ENCODE peak calls at places on chromosomes 11 and 22, in five cellular contexts. E, K, R, Q and U are unnamed samples. For H3K4me1, the result is how much of the 10 kb centered on the place peaks cover.

GRCh38 chr11:96707273-96707672 is 317.5 kb downstream of the JRKL start:
- DNase-seq in E (no peak), K (no peak), R (no peak), Q (no peak), U (no peak)

GRCh38 chr11:22461626-22462025 is 123.4 kb downstream of the SLC17A6 start:
- DNase-seq in E (no peak), K (no peak), R (no peak), Q (no peak), U (no peak)

GRCh38 chr22:44172370-44173108 is 8.2 kb upstream of the PARVG start:
- DNase-seq in E (peak), K (peak), R (peak), Q (no peak), U (peak)

GRCh38 chr22:25210831-25211230 is 8.6 kb upstream of the CRYBB2 start:
- DNase-seq in E (no peak), K (no peak), R (no peak), Q (no peak), U (no peak)

GRCh38 chr11:57205046-57205671 is 23.4 kb downstream of the LRRC55 start:
- DNase-seq in E (no peak), K (no peak), R (no peak), Q (no peak), U (no peak)

GRCh38 chr11:3051435-3052108 is 5.7 kb downstream of the CARS1 start:
- DNase-seq in E (no peak), K (peak), R (peak), Q (no peak), U (no peak)

GRCh38 chr11:34252015-34252414 is 105.8 kb downstream of the ABTB2 start:
- DNase-seq in E (no peak), K (no peak), R (no peak), Q (no peak), U (no peak)

GRCh38 chr22:26318975-26319374 is 110.1 kb upstream of the ASPHD2 start:
- DNase-seq in E (no peak), K (no peak), R (no peak), Q (no peak), U (no peak)

GRCh38 chr11:3058753-3059664 is 1.8 kb upstream of the CARS1 start:
- DNase-seq in E (no peak), K (no peak), R (peak), Q (no peak), U (no peak)

GRCh38 chr22:48872271-48873260 is 955.1 kb downstream of the BRD1 start:
- DNase-seq in E (no peak), K (peak), R (peak), Q (no peak), U (peak)

GRCh38 chr11:61075891-61076290 is 26.4 kb upstream of the CD5 start:
- DNase-seq in E (no peak), K (no peak), R (no peak), Q (no peak), U (no peak)

GRCh38 chr22:37249946-37250345 is 5.9 kb upstream of the RAC2 start:
- DNase-seq in E (no peak), K (peak), R (no peak), Q (no peak), U (peak)

GRCh38 chr11:31059529-31059928 is 310.0 kb downstream of the DCDC1 start:
- DNase-seq in E (no peak), K (no peak), R (no peak), Q (no peak), U (no peak)

GRCh38 chr11:18775492-18776292 is 15.9 kb downstream of the PTPN5 start:
- DNase-seq in E (peak), K (no peak), R (peak), Q (no peak), U (peak)

GRCh38 chr22:44894782-44895181 is 115.0 kb downstream of the PHF21B start:
- DNase-seq in E (no peak), K (peak), R (peak), Q (no peak), U (no peak)

GRCh38 chr11:81026008-81026407 is 1585.2 kb upstream of the TENM4 start:
- DNase-seq in E (no peak), K (no peak), R (no peak), Q (no peak), U (no peak)

GRCh38 chr11:113382121-113382520 is 5.5 kb upstream of the ANKK1 start:
- DNase-seq in E (no peak), K (no peak), R (no peak), Q (no peak), U (no peak)

GRCh38 chr22:25898707-25899365 is 156.8 kb downstream of the MYO18B start:
- DNase-seq in E (no peak), K (no peak), R (no peak), Q (no peak), U (no peak)

GRCh38 chr11:14059491-14059890 is 97.0 kb downstream of the SPON1 start:
- DNase-seq in E (no peak), K (no peak), R (no peak), Q (no peak), U (no peak)

GRCh38 chr11:108958446-108959123 is 293.7 kb downstream of the DDX10 start:
- DNase-seq in E (no peak), K (no peak), R (no peak), Q (no peak), U (no peak)

GRCh38 chr22:43385770-43386641 is 25.8 kb upstream of the MPPED1 start:
- DNase-seq in E (peak), K (peak), R (peak), Q (no peak), U (peak)

GRCh38 chr22:29773233-29773632 is 6.1 kb downstream of the UQCR10 start:
- DNase-seq in E (peak), K (no peak), R (no peak), Q (no peak), U (no peak)

GRCh38 chr22:46352276-46352675 is 16.8 kb downstream of the TRMU start:
- DNase-seq in E (no peak), K (no peak), R (peak), Q (no peak), U (no peak)

GRCh38 chr11:22828373-22828772 is 1.2 kb downstream of the SVIP start:
- DNase-seq in E (no peak), K (no peak), R (no peak), Q (no peak), U (no peak)

GRCh38 chr11:40104941-40105550 is 1354.4 kb downstream of the LRRC4C start:
- DNase-seq in E (no peak), K (no peak), R (no peak), Q (no peak), U (no peak)

GRCh38 chr11:122234257-122234656 is 118.2 kb upstream of the BLID start:
- DNase-seq in E (no peak), K (no peak), R (no peak), Q (no peak), U (no peak)

GRCh38 chr11:22130462-22131053 is 62.3 kb upstream of the ANO5 start:
- DNase-seq in E (no peak), K (no peak), R (no peak), Q (no peak), U (no peak)

GRCh38 chr22:26722159-26722558 is 64.8 kb downstream of the MIAT start:
- DNase-seq in E (no peak), K (no peak), R (no peak), Q (no peak), U (no peak)

GRCh38 chr11:61349916-61350315 is 11.8 kb downstream of the CYB561A3 start:
- DNase-seq in E (no peak), K (peak), R (no peak), Q (no peak), U (no peak)

GRCh38 chr11:11574373-11574772 is 47.4 kb downstream of the GALNT18 start:
- DNase-seq in E (no peak), K (no peak), R (no peak), Q (no peak), U (no peak)

GRCh38 chr11:134466035-134466908 is 54.2 kb upstream of the B3GAT1 start:
- DNase-seq in E (no peak), K (no peak), R (no peak), Q (no peak), U (no peak)

GRCh38 chr11:59556883-59557205 is 45.5 kb downstream of the OR4D9 start:
- DNase-seq in E (no peak), K (no peak), R (no peak), Q (no peak), U (no peak)

GRCh38 chr22:37552560-37553163 is 7.6 kb upstream of the CDC42EP1 start:
- DNase-seq in E (no peak), K (no peak), R (peak), Q (no peak), U (no peak)

GRCh38 chr11:62508336-62509058 is 38.1 kb downstream of the AHNAK start:
- DNase-seq in E (peak), K (peak), R (peak), Q (no peak), U (peak)

GRCh38 chr22:44403930-44404329 is 91.2 kb upstream of the SHISAL1 start:
- DNase-seq in E (no peak), K (peak), R (peak), Q (no peak), U (peak)

GRCh38 chr11:27087425-27087824 is 46.8 kb downstream of the BBOX1 start:
- DNase-seq in E (no peak), K (no peak), R (no peak), Q (no peak), U (no peak)

GRCh38 chr22:20651286-20651685 is 122.6 kb upstream of the SERPIND1 start:
- DNase-seq in E (no peak), K (no peak), R (no peak), Q (no peak), U (no peak)

DNA sequence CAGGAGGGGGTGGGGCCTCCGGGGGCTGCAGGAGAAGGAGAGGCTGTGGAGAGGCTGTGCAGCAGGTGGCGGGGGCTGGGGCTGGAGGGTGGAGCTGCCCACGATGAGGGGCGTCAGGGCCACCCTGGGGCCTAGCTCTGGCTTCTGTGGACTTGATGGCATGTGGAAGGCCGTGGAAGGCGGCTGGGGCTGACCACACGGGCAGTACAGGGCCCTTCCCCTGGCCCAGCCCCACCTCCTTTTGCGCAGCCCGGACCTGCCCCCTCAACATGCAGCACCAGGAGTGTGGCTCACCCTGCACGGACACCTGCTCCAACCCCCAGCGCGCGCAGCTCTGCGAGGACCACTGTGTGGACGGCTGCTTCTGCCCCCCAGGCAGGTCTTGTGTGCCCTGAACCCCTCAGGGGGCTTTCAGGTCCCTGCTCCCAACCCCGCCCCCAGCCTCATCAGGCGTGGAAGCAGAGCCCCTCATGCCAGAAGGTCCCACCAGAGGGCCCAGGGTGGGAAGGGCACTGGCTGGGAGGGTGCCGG is 6.1 kb downstream of the MUC5B start:
- DNase-seq in E (no peak), K (peak), R (peak), Q (no peak), U (peak)
- TF ChIP-seq CTCF in E (no peak), K (no peak), R (no peak), Q (no peak), U (no peak)

GRCh38 chr11:76999597-76999996 is 34.6 kb upstream of the B3GNT6 start:
- DNase-seq in E (no peak), K (no peak), R (no peak), Q (no peak), U (no peak)
- H3K4me3 ChIP-seq in E (no peak), K (no peak), R (no peak), Q (no peak), U (no peak)

GRCh38 chr11:100235085-100235484 is 452.0 kb upstream of the ARHGAP42 start:
- DNase-seq in E (no peak), K (no peak), R (no peak), Q (no peak), U (no peak)
- H3K4me1 ChIP-seq in E (under half), K (under half), R (under half), Q (under half), U (under half)

GRCh38 chr11:102202972-102203371 is 92.7 kb downstream of the YAP1 start:
- DNase-seq in E (no peak), K (no peak), R (no peak), Q (no peak), U (no peak)

GRCh38 chr11:102201776-102202175 is 91.5 kb downstream of the YAP1 start:
- DNase-seq in E (no peak), K (no peak), R (no peak), Q (no peak), U (no peak)

GRCh38 chr11:102205805-102206204 is 95.6 kb downstream of the YAP1 start:
- DNase-seq in E (no peak), K (no peak), R (peak), Q (no peak), U (no peak)

GRCh38 chr11:102199673-102200072 is 89.4 kb downstream of the YAP1 start:
- DNase-seq in E (no peak), K (no peak), R (no peak), Q (no peak), U (no peak)

DNA sequence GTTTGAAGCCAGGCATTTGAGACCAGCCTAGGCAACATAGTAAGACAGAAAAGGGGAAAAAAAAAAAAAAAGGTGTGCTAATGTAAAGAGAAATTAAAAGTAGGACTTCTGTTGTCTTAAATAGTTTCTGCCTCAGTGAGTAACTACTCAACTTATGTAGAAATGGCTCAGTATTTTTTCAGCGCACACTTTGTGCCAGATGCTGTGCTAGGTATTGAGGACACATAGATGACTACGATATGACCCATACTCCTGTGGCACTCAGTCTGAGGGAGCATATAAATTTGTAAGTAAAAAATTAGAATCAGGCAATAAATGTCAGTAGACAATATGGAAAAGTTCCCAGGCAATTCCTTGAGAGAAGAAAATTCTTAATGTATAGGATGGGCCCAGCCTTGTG is 93.9 kb downstream of the YAP1 start:
- DNase-seq in E (no peak), K (no peak), R (no peak), Q (no peak), U (no peak)
- TF ChIP-seq CTCF in E (no peak), K (no peak), R (no peak), Q (no peak), U (no peak)

GRCh38 chr11:85967457-85967856 is 101.4 kb downstream of the PICALM start:
- DNase-seq in E (no peak), K (no peak), R (no peak), Q (no peak), U (no peak)
- H3K4me3 ChIP-seq in E (no peak), K (no peak), R (no peak), Q (no peak), U (no peak)

GRCh38 chr11:43924112-43924855 is 18.2 kb upstream of the C11orf96 start:
- DNase-seq in E (no peak), K (no peak), R (peak), Q (no peak), U (no peak)

GRCh38 chr11:43927070-43927469 is 15.4 kb upstream of the C11orf96 start:
- DNase-seq in E (no peak), K (no peak), R (no peak), Q (no peak), U (no peak)

GRCh38 chr11:43925932-43926505 is 16.4 kb upstream of the C11orf96 start:
- DNase-seq in E (no peak), K (no peak), R (no peak), Q (no peak), U (no peak)

GRCh38 chr11:43923327-43924111 is 18.9 kb upstream of the C11orf96 start:
- DNase-seq in E (peak), K (no peak), R (peak), Q (no peak), U (no peak)

GRCh38 chr11:43925063-43925931 is 17.1 kb upstream of the C11orf96 start:
- DNase-seq in E (no peak), K (no peak), R (no peak), Q (no peak), U (no peak)
- H3K4me1 ChIP-seq in E (under half), K (under half), R (under half), Q (half or more), U (under half)

DNA sequence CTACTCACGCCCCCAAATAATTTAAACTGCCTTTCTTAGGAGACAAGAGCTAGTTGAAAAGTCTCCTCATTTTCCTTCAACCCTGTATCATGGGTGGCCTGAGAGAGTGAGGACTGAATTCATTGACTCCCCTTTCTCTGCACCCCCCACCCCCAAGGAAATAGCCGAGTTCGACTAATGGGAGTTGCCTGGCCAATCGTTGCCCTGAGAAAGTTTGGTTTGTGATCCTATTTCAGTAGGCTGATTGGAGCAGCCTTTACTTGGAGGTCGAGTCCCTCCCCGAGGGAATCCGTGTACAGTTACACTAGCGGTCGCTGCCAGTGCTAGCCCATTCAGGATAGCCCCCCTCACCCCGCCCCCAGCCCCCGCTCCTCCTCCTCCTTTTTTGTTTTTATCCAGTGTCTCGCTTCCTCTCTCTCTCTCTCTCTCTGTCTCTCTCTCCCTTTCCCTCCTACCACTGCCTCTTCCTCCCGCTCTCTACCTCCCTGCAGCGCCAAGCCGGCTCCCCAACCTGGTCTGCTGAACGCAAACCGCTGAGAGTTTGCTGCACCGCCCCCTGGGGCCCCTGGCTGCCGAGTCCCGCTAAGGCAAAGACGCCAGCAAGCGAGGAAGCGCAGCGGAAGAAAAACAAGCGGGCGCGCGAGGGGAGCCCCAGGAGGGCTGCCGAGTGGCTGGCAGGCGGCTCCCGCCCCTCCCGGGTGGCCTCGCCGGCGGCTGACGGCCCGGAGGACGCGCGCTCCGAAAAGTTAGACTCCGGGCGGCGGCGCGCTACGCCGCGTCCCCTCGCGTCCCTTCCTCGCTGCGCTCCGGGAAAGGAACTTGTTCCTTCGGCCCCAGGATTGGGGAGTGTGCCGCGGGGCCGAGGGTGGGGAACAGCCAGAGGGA is at the start of gene GRAMD1B:
- DNase-seq in E (peak), K (peak), R (peak), Q (no peak), U (peak)
- TF ChIP-seq CTCF in E (no peak), K (no peak), R (no peak), Q (peak), U (peak)

GRCh38 chr11:66268210-66268952 is at the start of gene RAB1B:
- DNase-seq in E (peak), K (peak), R (peak), Q (peak), U (peak)

GRCh38 chr11:66265531-66266377 is 2.7 kb upstream of the RAB1B start:
- DNase-seq in E (no peak), K (peak), R (peak), Q (no peak), U (no peak)

GRCh38 chr11:66267379-66268209 is 845 bp upstream of the RAB1B start:
- DNase-seq in E (peak), K (peak), R (peak), Q (peak), U (peak)

GRCh38 chr11:66266378-66267038 is 1.9 kb upstream of the RAB1B start:
- DNase-seq in E (no peak), K (peak), R (peak), Q (no peak), U (peak)

GRCh38 chr11:66267039-66267378 is 1.4 kb upstream of the RAB1B start:
- DNase-seq in E (no peak), K (no peak), R (no peak), Q (no peak), U (no peak)
- H3K4me3 ChIP-seq in E (peak), K (peak), R (peak), Q (peak), U (peak)